ENCODE peak calls at places on chromosomes 4 and X, in four cellular contexts. C is ovary, Z is astrocyte of the spinal cord, S is Panc1. F is an unnamed sample.

GRCh38 chr4:25993564-25994185 is 79.7 kb downstream of the SMIM20 start:
- DNase-seq in C (no peak), Z (no peak), S (no peak), F (peak; percentile 70)

GRCh38 chr4:157804986-157805385 is 367.8 kb downstream of the GASK1B start:
- DNase-seq in C (no peak), Z (peak; percentile 12), S (no peak), F (no peak)

GRCh38 chrX:108139303-108139702 is 47.7 kb downstream of the ATG4A start:
- DNase-seq in C (no peak), Z (no peak), S (peak; percentile 2), F (peak; percentile 36)

GRCh38 chr4:84677995-84678394 is 95.1 kb downstream of the CDS1 start:
- DNase-seq in C (no peak), Z (no peak), S (no peak), F (no peak)

GRCh38 chr4:125115476-125115875 is 199.3 kb upstream of the FAT4 start:
- DNase-seq in C (no peak), Z (peak; percentile 39), S (no peak), F (no peak)

GRCh38 chrX:19670854-19671620 is 155.7 kb upstream of the MAP3K15 start:
- DNase-seq in C (peak; percentile 39), Z (peak; percentile 84), S (no peak), F (peak; percentile 62)

GRCh38 chr4:148060264-148061138 is 328.6 kb downstream of the ARHGAP10 start:
- DNase-seq in C (no peak), Z (no peak), S (no peak), F (no peak)

GRCh38 chr4:129804458-129804981 is 708.6 kb downstream of the C4orf33 start:
- DNase-seq in C (no peak), Z (no peak), S (no peak), F (no peak)

GRCh38 chr4:154135576-154135975 is 346.7 kb upstream of the SFRP2 start:
- DNase-seq in C (no peak), Z (no peak), S (no peak), F (no peak)

GRCh38 chrX:115533485-115533884 is 27.5 kb upstream of the PLS3 start:
- DNase-seq in C (no peak), Z (peak; percentile 7), S (no peak), F (peak; percentile 34)

GRCh38 chr4:1523506-1523905 is 117.3 kb upstream of the NKX1-1 start:
- DNase-seq in C (no peak), Z (no peak), S (no peak), F (no peak)

GRCh38 chrX:119237526-119238035 is 1.5 kb downstream of the PGRMC1 start:
- DNase-seq in C (no peak), Z (no peak), S (no peak), F (no peak)

GRCh38 chrX:2584216-2584615 is 83.4 kb upstream of the DHRSX start:
- DNase-seq in C (no peak), Z (no peak), S (no peak), F (peak; percentile 38)

DNA sequence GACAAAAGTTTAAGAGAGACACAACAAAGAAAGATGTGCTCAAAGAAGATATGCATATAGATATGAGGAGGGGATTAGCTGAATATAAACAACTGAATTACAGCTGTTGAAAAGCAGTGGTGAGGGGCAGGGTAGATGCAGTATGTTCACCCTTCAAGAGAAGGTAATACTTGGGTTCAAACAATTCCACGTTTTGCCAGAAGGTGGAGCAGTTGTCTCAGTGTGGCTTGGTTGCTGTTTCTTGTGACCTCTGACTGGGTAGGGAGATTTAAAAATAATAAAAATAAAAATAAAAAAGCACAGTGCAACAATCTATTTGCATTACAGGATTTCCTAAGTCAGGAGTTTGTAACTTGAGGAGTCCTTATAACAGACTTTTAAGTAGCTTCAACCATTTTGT is 23.3 kb downstream of the PHOX2B start:
- DNase-seq in C (no peak), Z (no peak), S (no peak), F (no peak)
- TF ChIP-seq CTCF in C (no peak), Z (peak; percentile 10), S (peak; percentile 24), F (no peak)

DNA sequence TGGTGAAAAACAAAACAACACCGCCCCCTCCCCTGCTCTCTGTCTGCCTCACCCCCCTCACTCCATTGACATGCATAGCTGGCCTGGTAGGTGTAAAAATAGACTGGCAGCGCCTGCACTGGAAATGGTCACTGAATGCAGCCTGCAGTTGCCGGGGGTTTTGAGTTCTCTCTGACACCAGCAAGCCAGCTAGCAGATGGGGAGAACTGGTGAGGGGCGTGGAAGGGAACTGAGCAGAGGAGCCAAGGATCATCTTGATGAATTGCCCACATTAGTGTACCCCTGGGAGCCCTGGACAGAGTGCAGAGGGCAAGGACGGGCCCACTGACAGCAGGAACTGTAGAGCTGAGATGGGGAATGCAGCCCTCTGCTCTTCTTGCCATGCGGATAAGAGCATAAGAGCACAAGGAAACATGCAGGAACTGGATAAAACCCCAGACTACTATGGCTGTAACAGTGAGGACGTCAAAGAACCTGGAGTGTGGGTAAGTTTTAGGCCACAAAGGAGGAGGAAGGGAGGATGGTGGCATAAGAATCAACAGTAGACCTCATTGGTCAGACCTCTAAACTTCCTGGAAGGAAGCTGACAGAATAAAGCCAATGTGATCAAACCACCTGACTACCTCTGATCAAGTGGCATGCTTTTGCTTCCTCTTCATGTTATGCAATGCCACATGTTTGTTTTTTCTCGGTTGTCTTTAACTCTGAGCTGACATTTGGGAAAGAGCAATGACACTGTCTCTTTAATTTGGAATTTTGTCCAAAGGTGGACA is 96.3 kb downstream of the ANK2 start:
- DNase-seq in C (peak; percentile 46), Z (no peak), S (no peak), F (no peak)
- H3K4me3 ChIP-seq in C (no peak overlapping the region), Z (no peak overlapping the region), S (no peak overlapping the region), F (no peak overlapping the region)

GRCh38 chrX:25034889-25035288 is 19.1 kb upstream of the ARX start:
- DNase-seq in C (no peak), Z (no peak), S (no peak), F (no peak)
- TF ChIP-seq CTCF in C (peak; percentile 6), Z (peak; percentile 23), S (no peak), F (peak; percentile 37)

GRCh38 chrX:129963729-129964128 is 18.7 kb upstream of the BCORL1 start:
- DNase-seq in C (no peak), Z (no peak), S (no peak), F (peak; percentile 1)
- H3K4me3 ChIP-seq in C (no peak overlapping the region), Z (no peak overlapping the region), S (no peak overlapping the region), F (no peak overlapping the region)

F was measured in osteoblast.